ENCODE peak calls at places on chromosomes 6 and 20, in five cellular contexts. H is A549; W is trophoblast cell; D is CD4-positive, alpha-beta memory T cell; Q is adrenal gland. V is an unnamed sample.
A peak's percentile ranks its signal among the peaks of the same experiment; 100 is the strongest.

GRCh38 chr6:37690964-37691735 is 6.5 kb downstream of the MDGA1 start:
- DNase-seq in H (no peak), W (no peak), D (no peak), Q (no peak), V (no peak)

GRCh38 chr20:33914871-33915270 is 78.8 kb upstream of the RALY start:
- DNase-seq in H (peak; percentile 27), W (peak; percentile 46), D (peak; percentile 59), Q (no peak), V (no peak)

GRCh38 chr20:45336530-45337366 is 11.5 kb downstream of the SDC4 start:
- DNase-seq in H (peak; percentile 73), W (peak; percentile 97), D (no peak), Q (peak; percentile 89), V (peak; percentile 86)

GRCh38 chr6:132995432-132995831 is 181.1 kb downstream of the RPS12 start:
- DNase-seq in H (no peak), W (no peak), D (no peak), Q (no peak), V (no peak)

GRCh38 chr20:3981132-3981452 is 34.3 kb downstream of the RNF24 start:
- DNase-seq in H (no peak), W (no peak), D (no peak), Q (no peak), V (no peak)

GRCh38 chr20:17560344-17561074 is 9.4 kb upstream of the DSTN start:
- DNase-seq in H (no peak), W (no peak), D (no peak), Q (no peak), V (no peak)

GRCh38 chr6:149963462-149964242 is at the start of gene ULBP1:
- DNase-seq in H (peak; percentile 73), W (peak; percentile 15), D (peak; percentile 74), Q (peak; percentile 82), V (peak; percentile 49)

GRCh38 chr6:159908535-159908934 is 17.7 kb downstream of the MAS1 start:
- DNase-seq in H (no peak), W (no peak), D (no peak), Q (no peak), V (no peak)

GRCh38 chr6:84409911-84410310 is 182.5 kb upstream of the CEP162 start:
- DNase-seq in H (no peak), W (no peak), D (no peak), Q (no peak), V (no peak)

GRCh38 chr6:167209577-167209975 is 51.8 kb upstream of the GPR31 start:
- DNase-seq in H (no peak), W (no peak), D (no peak), Q (no peak), V (no peak)

GRCh38 chr6:125930810-125931418 is 25.7 kb upstream of the HINT3 start:
- DNase-seq in H (no peak), W (no peak), D (no peak), Q (no peak), V (no peak)

GRCh38 chr6:27144740-27145079 is 102.8 kb upstream of the PRSS16 start:
- DNase-seq in H (no peak), W (no peak), D (no peak), Q (no peak), V (no peak)

GRCh38 chr6:39915866-39916265 is 18.4 kb downstream of the MOCS1 start:
- DNase-seq in H (no peak), W (no peak), D (no peak), Q (peak; percentile 21), V (no peak)

GRCh38 chr6:86706449-86706848 is 230.9 kb upstream of the HTR1E start:
- DNase-seq in H (no peak), W (peak; percentile 49), D (no peak), Q (no peak), V (no peak)

GRCh38 chr6:24307881-24308280 is 50.0 kb downstream of the DCDC2 start:
- DNase-seq in H (no peak), W (no peak), D (no peak), Q (no peak), V (no peak)

GRCh38 chr6:28988536-28989415 is 16.3 kb downstream of the ZNF311 start:
- DNase-seq in H (peak; percentile 16), W (peak; percentile 70), D (peak; percentile 76), Q (peak; percentile 66), V (peak; percentile 63)

GRCh38 chr20:37558306-37558705 is 30.6 kb upstream of the BLCAP start:
- DNase-seq in H (no peak), W (no peak), D (no peak), Q (peak; percentile 7), V (no peak)

GRCh38 chr6:150112233-150112632 is 30.6 kb upstream of the PPP1R14C start:
- DNase-seq in H (no peak), W (no peak), D (no peak), Q (no peak), V (no peak)

GRCh38 chr20:59141818-59142581 is 21.6 kb upstream of the ZNF831 start:
- DNase-seq in H (no peak), W (no peak), D (peak; percentile 28), Q (no peak), V (no peak)

GRCh38 chr6:89520730-89521129 is 87.8 kb downstream of the ANKRD6 start:
- DNase-seq in H (no peak), W (peak; percentile 75), D (no peak), Q (no peak), V (no peak)

GRCh38 chr6:33717857-33718552 is 6.5 kb upstream of the UQCC2 start:
- DNase-seq in H (no peak), W (no peak), D (no peak), Q (no peak), V (no peak)

GRCh38 chr20:54692168-54692887 is 216.9 kb downstream of the DOK5 start:
- DNase-seq in H (no peak), W (no peak), D (no peak), Q (no peak), V (no peak)

GRCh38 chr20:43392561-43392960 is 65.1 kb upstream of the SRSF6 start:
- DNase-seq in H (no peak), W (no peak), D (no peak), Q (no peak), V (no peak)

GRCh38 chr6:70547313-70547712 is 19.4 kb upstream of the SDHAF4 start:
- DNase-seq in H (no peak), W (no peak), D (no peak), Q (no peak), V (no peak)

GRCh38 chr20:4150095-4150492 is 134.7 kb upstream of the RNF24 start:
- DNase-seq in H (peak; percentile 71), W (no peak), D (no peak), Q (no peak), V (no peak)

GRCh38 chr6:12265795-12266194 is 24.4 kb upstream of the EDN1 start:
- DNase-seq in H (no peak), W (peak; percentile 45), D (no peak), Q (no peak), V (no peak)

GRCh38 chr20:40233401-40233800 is 455.6 kb downstream of the MAFB start:
- DNase-seq in H (no peak), W (no peak), D (no peak), Q (no peak), V (no peak)

GRCh38 chr6:43668151-43669028 is 19.2 kb downstream of the MRPS18A start:
- DNase-seq in H (peak; percentile 36), W (peak; percentile 91), D (peak; percentile 48), Q (peak; percentile 81), V (peak; percentile 57)

GRCh38 chr20:38927902-38928578 is 1.8 kb downstream of the FAM83D start:
- DNase-seq in H (no peak), W (no peak), D (no peak), Q (no peak), V (peak; percentile 57)

GRCh38 chr6:47308223-47308567 is 1.5 kb downstream of the TNFRSF21 start:
- DNase-seq in H (no peak), W (no peak), D (no peak), Q (no peak), V (no peak)

GRCh38 chr6:51737580-51738360 is 349.6 kb downstream of the PKHD1 start:
- DNase-seq in H (no peak), W (no peak), D (no peak), Q (no peak), V (no peak)

DNA sequence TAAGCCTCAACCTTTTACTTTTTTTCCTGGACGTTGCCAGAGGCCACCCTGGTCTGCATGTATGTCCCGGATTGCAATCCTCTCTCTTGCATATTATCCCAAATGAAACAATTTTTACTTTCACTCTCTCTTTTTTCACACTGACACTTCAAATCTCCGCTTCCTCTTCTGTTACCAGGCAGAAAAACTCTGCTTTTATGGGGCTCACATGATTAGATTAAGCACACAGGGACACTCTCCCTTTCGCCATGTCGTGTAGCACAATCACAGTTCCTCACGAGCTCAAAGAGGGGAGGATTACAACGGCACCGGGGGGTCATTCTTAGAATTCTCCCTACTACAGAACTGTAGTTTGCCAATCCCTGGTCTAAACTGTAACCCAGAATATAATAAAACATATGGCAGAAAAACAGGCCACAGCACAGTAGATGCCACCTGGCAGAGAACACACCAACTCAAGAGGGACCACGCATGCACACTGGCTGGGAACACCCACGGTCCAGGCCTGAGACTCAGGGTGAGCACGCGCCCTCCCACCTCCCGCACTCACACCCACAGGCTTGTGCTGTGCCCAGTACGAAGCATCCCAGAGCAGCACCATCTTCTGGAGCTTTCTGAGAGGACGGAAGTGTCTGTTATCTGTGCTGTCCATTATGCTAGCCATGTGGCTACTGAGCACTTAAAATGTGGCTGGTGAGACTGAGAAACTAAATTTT is 288.7 kb downstream of the KIF16B start:
- DNase-seq in H (no peak), W (no peak), D (no peak), Q (no peak), V (peak; percentile 54)
- H3K27ac ChIP-seq in H (no peak overlapping the region), W (no peak overlapping the region), D (no peak overlapping the region), Q (peak overlapping the region; percentile 63), V (peak overlapping the region; percentile 52)

DNA sequence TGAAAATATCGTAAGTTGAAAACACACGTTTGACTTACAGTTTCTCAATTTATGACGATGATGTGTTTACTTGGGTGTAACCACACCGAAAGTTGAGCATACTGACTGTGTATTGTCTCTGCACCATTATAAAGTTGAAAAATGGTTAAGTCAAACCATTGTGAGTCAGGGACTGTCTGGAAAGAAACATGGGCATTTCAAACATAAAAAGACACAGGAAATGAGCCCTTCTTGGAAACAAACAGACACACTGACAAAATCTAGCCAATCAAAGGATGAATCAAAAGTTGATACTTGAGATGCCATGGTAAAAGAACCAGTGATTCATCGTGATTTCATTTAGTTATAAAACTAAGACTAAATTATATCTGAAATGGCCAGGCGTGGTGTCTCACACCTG is 5.3 kb downstream of the POPDC3 start:
- DNase-seq in H (no peak), W (no peak), D (no peak), Q (no peak), V (no peak)
- H3K27ac ChIP-seq in H (peak overlapping the region; percentile 44), W (no peak overlapping the region), D (no peak overlapping the region), Q (no peak overlapping the region), V (no peak overlapping the region)

GRCh38 chr6:8194499-8194898 is 92.2 kb upstream of the EEF1E1 start:
- DNase-seq in H (no peak), W (no peak), D (no peak), Q (no peak), V (no peak)
- H3K27ac ChIP-seq in H (no peak overlapping the region), W (peak overlapping the region; percentile 86), D (no peak overlapping the region), Q (no peak overlapping the region), V (no peak overlapping the region)

GRCh38 chr20:62944184-62944583 is 6.2 kb downstream of the GID8 start:
- DNase-seq in H (no peak), W (no peak), D (no peak), Q (no peak), V (no peak)

GRCh38 chr20:62946918-62947317 is 5.6 kb upstream of the SLC17A9 start:
- DNase-seq in H (no peak), W (no peak), D (no peak), Q (no peak), V (peak; percentile 50)

GRCh38 chr20:62947532-62948300 is 4.8 kb upstream of the SLC17A9 start:
- DNase-seq in H (no peak), W (no peak), D (no peak), Q (no peak), V (no peak)

GRCh38 chr20:62944746-62945145 is 6.8 kb downstream of the GID8 start:
- DNase-seq in H (no peak), W (no peak), D (no peak), Q (no peak), V (no peak)

GRCh38 chr20:62945771-62946339 is 6.7 kb upstream of the SLC17A9 start:
- DNase-seq in H (no peak), W (no peak), D (no peak), Q (no peak), V (no peak)
- H3K27ac ChIP-seq in H (no peak overlapping the region), W (no peak overlapping the region), D (no peak overlapping the region), Q (no peak overlapping the region), V (no peak overlapping the region)